ENCODE peak calls at places on chromosomes 4 and X, in nine cellular contexts. E is left lung; P is IMR-90; I is transverse colon; Q is cardiac muscle cell; Z is PC-3; H is CD4-positive, CD25-positive, alpha-beta regulatory T cell; B is mesenchymal stem cell; C is kidney. N is an unnamed sample. For H3K4me1 and H3K36me3, the result is how much of the 10 kb centered on the place peaks cover.

GRCh38 chr4:84579410-84579791 is 3.5 kb upstream of the CDS1 start:
- DNase-seq in B (no peak), P (no peak), Z (no peak), C (no peak), Q (peak), I (no peak), E (no peak), H (no peak), N (no peak)

GRCh38 chrX:153544747-153545146 is 27.3 kb downstream of the ATP2B3 start:
- DNase-seq in Q (no peak), B (no peak), P (no peak), E (no peak), I (no peak), Z (no peak), C (no peak), H (no peak), N (no peak)

GRCh38 chr4:148893095-148893494 is 450.9 kb upstream of the NR3C2 start:
- DNase-seq in E (no peak), C (no peak), Z (no peak), I (no peak), Q (no peak), P (no peak), B (no peak), H (no peak), N (no peak)

GRCh38 chrX:134990475-134991473 is at the start of gene SMIM10:
- DNase-seq in Q (peak), H (peak), E (peak), C (peak), P (peak), B (peak), I (peak), Z (no peak), N (no peak)

GRCh38 chr4:74471228-74471627 is 26.3 kb downstream of the AREG start:
- DNase-seq in P (no peak), C (no peak), I (no peak), Q (no peak), Z (no peak), B (no peak), H (no peak), E (no peak), N (no peak)

GRCh38 chr4:28176942-28177341 is 1316.3 kb downstream of the STIM2 start:
- DNase-seq in P (no peak), B (no peak), H (no peak), I (no peak), E (no peak), C (no peak), Q (no peak), Z (no peak), N (no peak)

GRCh38 chr4:70496231-70496630 is 22.1 kb upstream of the AMTN start:
- DNase-seq in Z (no peak), H (no peak), Q (no peak), B (no peak), P (no peak), C (no peak), I (no peak), E (no peak), N (no peak)

GRCh38 chr4:38489924-38490639 is 173.9 kb upstream of the KLF3 start:
- DNase-seq in Z (peak), I (peak), P (peak), B (peak), Q (no peak), C (no peak), E (no peak), H (peak), N (no peak)

GRCh38 chr4:42712854-42713253 is 55.9 kb upstream of the ATP8A1 start:
- DNase-seq in I (no peak), C (no peak), E (no peak), P (no peak), Z (no peak), B (no peak), Q (no peak), H (no peak), N (no peak)
- H3K4me1 ChIP-seq in I (under half), C (under half), E (under half), P (under half), Z (under half), B (under half), Q (under half), H (under half), N (under half)

GRCh38 chrX:115948018-115948923 is 222.3 kb upstream of the AGTR2 start:
- DNase-seq in B (no peak), Q (no peak), Z (peak), E (no peak), H (peak), P (peak), C (no peak), I (peak), N (peak)
- H3K36me3 ChIP-seq in B (under half), Q (under half), Z (under half), E (under half), H (under half), P (under half), C (under half), I (under half), N (under half)

GRCh38 chrX:15158350-15158735 is 111.5 kb downstream of the ASB9 start:
- DNase-seq in H (no peak), E (no peak), P (no peak), B (no peak), I (no peak), Q (no peak), C (no peak), Z (no peak), N (no peak)
- H3K27ac ChIP-seq in H (peak), E (no peak), P (no peak), B (no peak), I (no peak), Q (no peak), C (no peak), Z (no peak), N (no peak)

DNA sequence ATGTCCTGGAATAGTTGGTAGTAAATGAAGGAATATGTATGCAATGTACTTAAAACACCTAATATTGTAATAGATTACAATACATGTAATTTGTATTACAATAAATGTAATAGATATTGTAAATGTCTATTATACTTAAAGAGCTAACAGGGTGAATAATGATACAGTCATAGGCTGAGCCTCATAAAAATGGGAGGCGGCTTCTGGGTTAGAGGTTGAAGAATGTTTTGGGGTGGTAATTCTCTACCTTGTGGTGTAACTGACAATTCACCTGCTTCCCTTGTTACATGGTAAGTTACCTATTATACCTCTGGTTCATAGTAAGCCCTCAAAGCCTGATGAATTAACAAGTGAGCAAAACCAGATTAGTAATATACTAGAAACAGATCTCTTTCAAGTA is 26.0 kb downstream of the ATP8A1 start:
- DNase-seq in Q (no peak), I (no peak), E (no peak), H (no peak), C (no peak), Z (peak), B (no peak), P (no peak), N (no peak)
- H3K4me1 ChIP-seq in Q (under half), I (under half), E (under half), H (under half), C (under half), Z (under half), B (under half), P (under half), N (under half)

GRCh38 chr4:6610856-6611430 is 29.5 kb upstream of the MRFAP1 start:
- DNase-seq in H (no peak), E (no peak), Q (no peak), P (no peak), Z (no peak), B (no peak), I (no peak), C (peak), N (no peak)
- H3K36me3 ChIP-seq in H (half or more), E (half or more), Q (under half), P (under half), Z (under half), B (half or more), I (under half), C (under half), N (under half)

GRCh38 chr4:41575207-41575606 is 37.2 kb downstream of the LIMCH1 start:
- DNase-seq in Z (peak), P (no peak), B (no peak), Q (no peak), I (no peak), C (no peak), E (no peak), H (no peak), N (no peak)

GRCh38 chr4:41579556-41579955 is 41.6 kb downstream of the LIMCH1 start:
- DNase-seq in E (no peak), H (no peak), I (no peak), P (no peak), B (no peak), C (no peak), Z (no peak), Q (no peak), N (no peak)

GRCh38 chr4:41580007-41580406 is 42.0 kb downstream of the LIMCH1 start:
- DNase-seq in P (no peak), I (no peak), H (no peak), B (no peak), Q (no peak), Z (no peak), C (no peak), E (no peak), N (no peak)

GRCh38 chr4:41575665-41576064 is 37.7 kb downstream of the LIMCH1 start:
- DNase-seq in B (no peak), Q (no peak), P (no peak), C (no peak), H (no peak), I (no peak), E (no peak), Z (peak), N (no peak)

DNA sequence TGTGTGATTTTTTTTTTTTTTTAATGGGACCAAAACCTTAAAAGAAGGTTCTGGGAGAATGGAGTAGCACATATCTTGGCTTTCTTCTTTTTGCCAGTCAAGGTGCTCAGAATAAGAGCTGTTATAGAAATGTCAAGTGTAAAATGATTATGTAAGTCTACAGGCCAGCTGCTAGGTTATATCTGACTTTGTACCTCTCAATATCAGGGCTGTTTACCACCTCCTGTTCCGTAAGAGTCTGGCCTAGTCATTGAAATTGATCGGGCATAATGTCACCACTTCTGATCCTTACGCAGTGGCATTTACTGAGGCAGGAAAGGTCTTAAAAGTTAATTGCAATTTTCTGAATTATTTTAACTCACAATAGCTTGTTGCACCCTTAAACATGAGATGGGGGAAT is 41.1 kb downstream of the LIMCH1 start:
- DNase-seq in Z (no peak), P (no peak), E (no peak), B (no peak), H (no peak), Q (no peak), C (no peak), I (no peak), N (no peak)
- H3K27ac ChIP-seq in Z (no peak), P (no peak), E (peak), B (no peak), H (no peak), Q (no peak), C (no peak), I (no peak), N (no peak)

N was measured in naive thymus-derived CD4-positive, alpha-beta T cell.